ENCODE peak calls at places on chromosomes 5 and 9, in four cellular contexts. One of them, this sample, is unnamed.

GRCh38 chr9:18071651-18072060 is 402.3 kb upstream of the ADAMTSL1 start:
- DNase-seq in fibroblast of lung: peak; percentile 10
- DNase-seq in lower lobe of right lung: no peak
- DNase-seq in GM12878: no peak
- DNase-seq in this sample: no peak

GRCh38 chr5:93925321-93925720 is 183.9 kb upstream of the POU5F2 start:
- DNase-seq in fibroblast of lung: no peak
- DNase-seq in lower lobe of right lung: no peak
- DNase-seq in GM12878: no peak
- DNase-seq in this sample: no peak

GRCh38 chr5:168578006-168578405 is 1.2 kb downstream of the PANK3 start:
- DNase-seq in fibroblast of lung: peak; percentile 34
- DNase-seq in lower lobe of right lung: no peak
- DNase-seq in GM12878: no peak
- DNase-seq in this sample: no peak

GRCh38 chr5:178207917-178208280 is 3.6 kb downstream of the HNRNPAB start:
- DNase-seq in fibroblast of lung: no peak
- DNase-seq in lower lobe of right lung: no peak
- DNase-seq in GM12878: no peak
- DNase-seq in this sample: no peak

GRCh38 chr5:37831821-37832524 is 7.9 kb downstream of the GDNF start:
- DNase-seq in fibroblast of lung: peak; percentile 34
- DNase-seq in lower lobe of right lung: no peak
- DNase-seq in GM12878: no peak
- DNase-seq in this sample: no peak

GRCh38 chr9:111842313-111842712 is 47.6 kb upstream of the SHOC1 start:
- DNase-seq in fibroblast of lung: peak; percentile 51
- DNase-seq in lower lobe of right lung: no peak
- DNase-seq in GM12878: no peak
- DNase-seq in this sample: no peak

GRCh38 chr9:30584559-30584958 is 1799.9 kb upstream of the ACO1 start:
- DNase-seq in fibroblast of lung: no peak
- DNase-seq in lower lobe of right lung: no peak
- DNase-seq in GM12878: no peak
- DNase-seq in this sample: no peak

GRCh38 chr9:129954868-129955550 is 88.0 kb downstream of the FNBP1 start:
- DNase-seq in fibroblast of lung: peak; percentile 40
- DNase-seq in lower lobe of right lung: no peak
- DNase-seq in GM12878: no peak
- DNase-seq in this sample: no peak

GRCh38 chr5:176882566-176882900 is 16.6 kb downstream of the HK3 start:
- DNase-seq in fibroblast of lung: no peak
- DNase-seq in lower lobe of right lung: no peak
- DNase-seq in GM12878: no peak
- DNase-seq in this sample: no peak

GRCh38 chr5:5939724-5940370 is 438.5 kb downstream of the MED10 start:
- DNase-seq in fibroblast of lung: no peak
- DNase-seq in lower lobe of right lung: no peak
- DNase-seq in GM12878: no peak
- DNase-seq in this sample: no peak

GRCh38 chr5:72328172-72328571 is 8.0 kb downstream of the PTCD2 start:
- DNase-seq in fibroblast of lung: peak; percentile 66
- DNase-seq in lower lobe of right lung: no peak
- DNase-seq in GM12878: no peak
- DNase-seq in this sample: no peak

GRCh38 chr5:67015577-67016290 is 180.9 kb downstream of the CD180 start:
- DNase-seq in fibroblast of lung: peak; percentile 71
- DNase-seq in lower lobe of right lung: no peak
- DNase-seq in GM12878: no peak
- DNase-seq in this sample: no peak

GRCh38 chr9:97243606-97244005 is 63.9 kb upstream of the CCDC180 start:
- DNase-seq in fibroblast of lung: no peak
- DNase-seq in lower lobe of right lung: no peak
- DNase-seq in GM12878: no peak
- DNase-seq in this sample: no peak

GRCh38 chr9:113516840-113517577 is 53.5 kb downstream of the RGS3 start:
- DNase-seq in fibroblast of lung: no peak
- DNase-seq in lower lobe of right lung: no peak
- DNase-seq in GM12878: peak; percentile 98
- DNase-seq in this sample: no peak

GRCh38 chr5:149024978-149025377 is 37.9 kb downstream of the SH3TC2 start:
- DNase-seq in fibroblast of lung: no peak
- DNase-seq in lower lobe of right lung: no peak
- DNase-seq in GM12878: no peak
- DNase-seq in this sample: no peak

GRCh38 chr5:116492776-116493175 is 81.8 kb downstream of the SEMA6A start:
- DNase-seq in fibroblast of lung: no peak
- DNase-seq in lower lobe of right lung: no peak
- DNase-seq in GM12878: no peak
- DNase-seq in this sample: no peak

GRCh38 chr5:147961208-147961749 is 54.9 kb upstream of the C5orf46 start:
- DNase-seq in fibroblast of lung: no peak
- DNase-seq in lower lobe of right lung: no peak
- DNase-seq in GM12878: no peak
- DNase-seq in this sample: no peak

GRCh38 chr5:148482697-148483462 is 99.1 kb downstream of the FBXO38 start:
- DNase-seq in fibroblast of lung: peak; percentile 40
- DNase-seq in lower lobe of right lung: peak; percentile 70
- DNase-seq in GM12878: peak; percentile 1
- DNase-seq in this sample: no peak

GRCh38 chr5:167573274-167574127 is 717.9 kb upstream of the WWC1 start:
- DNase-seq in fibroblast of lung: peak; percentile 70
- DNase-seq in lower lobe of right lung: no peak
- DNase-seq in GM12878: no peak
- DNase-seq in this sample: no peak

GRCh38 chr9:3963266-3964019 is 336.4 kb downstream of the GLIS3 start:
- DNase-seq in fibroblast of lung: peak; percentile 85
- DNase-seq in lower lobe of right lung: no peak
- DNase-seq in GM12878: no peak
- DNase-seq in this sample: no peak

GRCh38 chr5:58201922-58202648 is 257.8 kb downstream of the PLK2 start:
- DNase-seq in fibroblast of lung: no peak
- DNase-seq in lower lobe of right lung: no peak
- DNase-seq in GM12878: no peak
- DNase-seq in this sample: no peak

GRCh38 chr9:118059520-118060278 is 355.5 kb downstream of the TLR4 start:
- DNase-seq in fibroblast of lung: peak; percentile 12
- DNase-seq in lower lobe of right lung: no peak
- DNase-seq in GM12878: no peak
- DNase-seq in this sample: no peak

GRCh38 chr5:157870837-157871834 is 12.2 kb upstream of the CLINT1 start:
- DNase-seq in fibroblast of lung: peak; percentile 51
- DNase-seq in lower lobe of right lung: no peak
- DNase-seq in GM12878: no peak
- DNase-seq in this sample: no peak

GRCh38 chr9:131310833-131311554 is 21.5 kb downstream of the PLPP7 start:
- DNase-seq in fibroblast of lung: no peak
- DNase-seq in lower lobe of right lung: no peak
- DNase-seq in GM12878: no peak
- DNase-seq in this sample: no peak

GRCh38 chr5:32504923-32505596 is 60.5 kb upstream of the ZFR start:
- DNase-seq in fibroblast of lung: peak; percentile 98
- DNase-seq in lower lobe of right lung: no peak
- DNase-seq in GM12878: no peak
- DNase-seq in this sample: peak; percentile 97

GRCh38 chr5:143314664-143315063 is 88.8 kb downstream of the NR3C1 start:
- DNase-seq in fibroblast of lung: peak; percentile 63
- DNase-seq in lower lobe of right lung: no peak
- DNase-seq in GM12878: no peak
- DNase-seq in this sample: peak; percentile 61

GRCh38 chr5:9553561-9553960 is 7.7 kb upstream of the SEMA5A start:
- DNase-seq in fibroblast of lung: no peak
- DNase-seq in lower lobe of right lung: no peak
- DNase-seq in GM12878: no peak
- DNase-seq in this sample: no peak

GRCh38 chr5:149432861-149433462 is 53.9 kb upstream of the IL17B start:
- DNase-seq in fibroblast of lung: no peak
- DNase-seq in lower lobe of right lung: no peak
- DNase-seq in GM12878: no peak
- DNase-seq in this sample: no peak

GRCh38 chr5:144203750-144204596 is 33.3 kb downstream of the KCTD16 start:
- DNase-seq in fibroblast of lung: peak; percentile 86
- DNase-seq in lower lobe of right lung: no peak
- DNase-seq in GM12878: no peak
- DNase-seq in this sample: peak; percentile 30

DNA sequence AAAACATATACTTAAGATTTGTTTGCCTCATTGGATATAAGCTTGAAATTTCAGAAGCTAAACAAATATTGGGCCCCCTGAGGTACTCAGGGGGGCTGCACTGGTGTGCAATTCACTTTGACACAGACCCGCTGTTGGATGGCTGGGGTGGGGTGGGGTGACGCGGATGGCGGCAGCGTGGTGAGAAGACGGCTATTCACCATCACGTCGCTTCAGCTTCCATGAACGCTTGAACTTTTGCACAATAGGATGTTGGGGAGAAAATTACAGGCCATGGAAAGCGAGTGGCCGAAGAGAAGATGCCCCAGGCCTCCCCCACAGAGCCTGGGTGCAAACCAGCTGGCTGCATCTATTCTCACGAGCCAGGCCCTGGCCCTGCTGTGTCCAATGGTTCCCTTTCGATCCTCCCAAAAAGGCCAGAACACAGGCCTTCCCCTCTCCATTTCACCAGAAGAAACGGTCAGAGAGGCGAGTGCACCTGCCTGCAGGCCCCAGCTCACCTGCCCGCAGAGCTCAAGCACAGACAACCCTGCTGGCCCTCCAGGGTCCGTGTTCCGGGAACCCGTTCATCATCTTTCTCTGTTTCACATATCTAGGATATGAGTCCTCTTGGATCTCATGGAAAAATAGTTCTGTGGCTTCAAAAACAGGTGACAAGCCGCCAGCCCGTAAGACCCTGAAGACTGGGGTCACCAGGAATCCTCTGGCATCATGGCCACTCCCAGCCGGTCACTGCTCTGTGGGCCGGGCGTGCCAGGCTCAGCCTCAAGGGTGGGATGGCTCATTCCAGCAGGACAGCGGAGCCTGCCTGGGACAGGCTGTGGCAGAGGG is 46.8 kb upstream of the SARDH start:
- DNase-seq in fibroblast of lung: no peak
- DNase-seq in lower lobe of right lung: no peak
- DNase-seq in GM12878: no peak
- DNase-seq in this sample: no peak
- H3K36me3 ChIP-seq in fibroblast of lung: peaks cover 11% of the 10 kb centered on the region
- H3K36me3 ChIP-seq in lower lobe of right lung: peaks cover 28% of the 10 kb centered on the region
- H3K36me3 ChIP-seq in GM12878: peaks cover 10% of the 10 kb centered on the region
- H3K36me3 ChIP-seq in this sample: peaks cover 19% of the 10 kb centered on the region

GRCh38 chr5:166347051-166347450 is 1944.4 kb upstream of the WWC1 start:
- DNase-seq in fibroblast of lung: no peak
- DNase-seq in lower lobe of right lung: no peak
- DNase-seq in GM12878: no peak
- DNase-seq in this sample: no peak
- H3K4me3 ChIP-seq in fibroblast of lung: no peak overlapping the region
- H3K4me3 ChIP-seq in lower lobe of right lung: no peak overlapping the region
- H3K4me3 ChIP-seq in GM12878: no peak overlapping the region
- H3K4me3 ChIP-seq in this sample: no peak overlapping the region

GRCh38 chr9:12640021-12640587 is 53.1 kb upstream of the TYRP1 start:
- DNase-seq in fibroblast of lung: peak; percentile 80
- DNase-seq in lower lobe of right lung: no peak
- DNase-seq in GM12878: no peak
- DNase-seq in this sample: peak; percentile 1
- TF ChIP-seq CTCF in fibroblast of lung: peak; percentile 41
- TF ChIP-seq CTCF in lower lobe of right lung: peak; percentile 34
- TF ChIP-seq CTCF in GM12878: peak; percentile 40
- TF ChIP-seq CTCF in this sample: peak; percentile 42

GRCh38 chr9:6619909-6620308 is 25.6 kb downstream of the GLDC start:
- DNase-seq in fibroblast of lung: no peak
- DNase-seq in lower lobe of right lung: no peak
- DNase-seq in GM12878: no peak
- DNase-seq in this sample: no peak
- H3K36me3 ChIP-seq in fibroblast of lung: no peaks in the 10 kb centered on the region
- H3K36me3 ChIP-seq in lower lobe of right lung: no peaks in the 10 kb centered on the region
- H3K36me3 ChIP-seq in GM12878: peaks cover 7% of the 10 kb centered on the region
- H3K36me3 ChIP-seq in this sample: no peaks in the 10 kb centered on the region

This sample was measured in BJ.